ENCODE peak calls at places on chromosome 11, in ten cellular contexts. One of them, this sample, is unnamed. For H3K9me3, the result is how much of the 10 kb centered on the place peaks cover.

GRCh38 chr11:94151903-94152677 is 23.4 kb downstream of the PANX1 start:
- DNase-seq in suprapubic skin: no peak
- DNase-seq in heart right ventricle: peak
- DNase-seq in AG04450: no peak
- DNase-seq in cardiac muscle cell: peak
- DNase-seq in left lung: peak
- DNase-seq in psoas muscle: peak
- DNase-seq in A673: peak
- DNase-seq in keratinocyte: no peak
- DNase-seq in IMR-90: peak
- DNase-seq in this sample: no peak

GRCh38 chr11:100851129-100851528 is 164.0 kb downstream of the ARHGAP42 start:
- DNase-seq in AG04450: no peak
- DNase-seq in heart right ventricle: no peak
- DNase-seq in IMR-90: peak
- DNase-seq in psoas muscle: no peak
- DNase-seq in keratinocyte: peak
- DNase-seq in left lung: no peak
- DNase-seq in A673: no peak
- DNase-seq in suprapubic skin: no peak
- DNase-seq in cardiac muscle cell: peak
- DNase-seq in this sample: no peak

GRCh38 chr11:122977455-122978302 is 4.0 kb downstream of the BSX start:
- DNase-seq in heart right ventricle: no peak
- DNase-seq in A673: no peak
- DNase-seq in suprapubic skin: no peak
- DNase-seq in psoas muscle: no peak
- DNase-seq in left lung: no peak
- DNase-seq in cardiac muscle cell: no peak
- DNase-seq in AG04450: no peak
- DNase-seq in keratinocyte: no peak
- DNase-seq in IMR-90: no peak
- DNase-seq in this sample: no peak

GRCh38 chr11:79321282-79321681 is 119.5 kb downstream of the TENM4 start:
- DNase-seq in cardiac muscle cell: no peak
- DNase-seq in A673: no peak
- DNase-seq in heart right ventricle: no peak
- DNase-seq in IMR-90: peak
- DNase-seq in psoas muscle: no peak
- DNase-seq in keratinocyte: no peak
- DNase-seq in AG04450: peak
- DNase-seq in suprapubic skin: no peak
- DNase-seq in left lung: no peak
- DNase-seq in this sample: no peak

GRCh38 chr11:126544311-126545056 is 189.0 kb downstream of the ST3GAL4 start:
- DNase-seq in left lung: no peak
- DNase-seq in keratinocyte: no peak
- DNase-seq in suprapubic skin: no peak
- DNase-seq in heart right ventricle: no peak
- DNase-seq in cardiac muscle cell: peak
- DNase-seq in AG04450: peak
- DNase-seq in IMR-90: peak
- DNase-seq in A673: peak
- DNase-seq in psoas muscle: no peak
- DNase-seq in this sample: no peak

GRCh38 chr11:19772480-19772879 is 59.8 kb downstream of the NAV2 start:
- DNase-seq in heart right ventricle: no peak
- DNase-seq in psoas muscle: no peak
- DNase-seq in suprapubic skin: no peak
- DNase-seq in keratinocyte: no peak
- DNase-seq in A673: peak
- DNase-seq in left lung: no peak
- DNase-seq in cardiac muscle cell: no peak
- DNase-seq in IMR-90: no peak
- DNase-seq in AG04450: no peak
- DNase-seq in this sample: no peak

GRCh38 chr11:74288161-74288560 is 23.3 kb downstream of the P4HA3 start:
- DNase-seq in IMR-90: peak
- DNase-seq in left lung: no peak
- DNase-seq in cardiac muscle cell: peak
- DNase-seq in A673: peak
- DNase-seq in heart right ventricle: no peak
- DNase-seq in AG04450: peak
- DNase-seq in psoas muscle: no peak
- DNase-seq in keratinocyte: peak
- DNase-seq in suprapubic skin: no peak
- DNase-seq in this sample: no peak

GRCh38 chr11:102457865-102458264 is 5.3 kb upstream of the TMEM123 start:
- DNase-seq in cardiac muscle cell: no peak
- DNase-seq in left lung: no peak
- DNase-seq in A673: peak
- DNase-seq in heart right ventricle: no peak
- DNase-seq in IMR-90: no peak
- DNase-seq in suprapubic skin: no peak
- DNase-seq in keratinocyte: no peak
- DNase-seq in AG04450: no peak
- DNase-seq in psoas muscle: no peak
- DNase-seq in this sample: no peak

GRCh38 chr11:59755701-59756495 is 722 bp downstream of the STX3 start:
- DNase-seq in psoas muscle: peak
- DNase-seq in suprapubic skin: peak
- DNase-seq in left lung: peak
- DNase-seq in cardiac muscle cell: peak
- DNase-seq in A673: peak
- DNase-seq in IMR-90: peak
- DNase-seq in heart right ventricle: peak
- DNase-seq in keratinocyte: no peak
- DNase-seq in AG04450: peak
- DNase-seq in this sample: peak

GRCh38 chr11:74311352-74311926 is at the start of gene P4HA3:
- DNase-seq in left lung: peak
- DNase-seq in IMR-90: peak
- DNase-seq in suprapubic skin: peak
- DNase-seq in psoas muscle: peak
- DNase-seq in keratinocyte: no peak
- DNase-seq in A673: peak
- DNase-seq in cardiac muscle cell: peak
- DNase-seq in AG04450: no peak
- DNase-seq in heart right ventricle: peak
- DNase-seq in this sample: peak

GRCh38 chr11:17386331-17387084 is 2.0 kb downstream of the KCNJ11 start:
- DNase-seq in psoas muscle: peak
- DNase-seq in suprapubic skin: peak
- DNase-seq in A673: peak
- DNase-seq in left lung: no peak
- DNase-seq in IMR-90: peak
- DNase-seq in heart right ventricle: peak
- DNase-seq in AG04450: no peak
- DNase-seq in keratinocyte: no peak
- DNase-seq in cardiac muscle cell: peak
- DNase-seq in this sample: peak

DNA sequence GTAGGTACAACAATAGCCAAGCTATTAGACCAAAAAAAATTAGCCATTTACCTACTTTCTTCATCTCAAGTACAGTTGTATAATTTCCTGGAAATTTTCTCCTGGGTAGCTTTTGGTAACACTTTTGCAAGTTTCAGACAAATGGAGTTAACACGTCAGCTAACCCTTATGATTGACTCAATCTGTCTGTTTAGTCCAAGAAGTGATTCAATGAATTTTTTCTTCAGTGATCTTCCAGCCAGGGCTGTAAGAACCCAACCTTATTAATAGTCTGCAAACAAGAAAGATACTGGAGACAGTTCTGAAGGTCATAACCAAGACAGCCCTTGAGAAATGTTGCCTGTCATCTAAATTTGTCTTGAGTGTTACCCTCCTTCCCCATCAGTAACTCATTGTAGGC is 30.1 kb upstream of the FIBIN start:
- DNase-seq in A673: no peak
- DNase-seq in suprapubic skin: no peak
- DNase-seq in psoas muscle: no peak
- DNase-seq in heart right ventricle: no peak
- DNase-seq in IMR-90: no peak
- DNase-seq in cardiac muscle cell: peak
- DNase-seq in AG04450: no peak
- DNase-seq in keratinocyte: no peak
- DNase-seq in left lung: no peak
- DNase-seq in this sample: no peak
- H3K4me3 ChIP-seq in A673: no peak
- H3K4me3 ChIP-seq in suprapubic skin: no peak
- H3K4me3 ChIP-seq in psoas muscle: no peak
- H3K4me3 ChIP-seq in heart right ventricle: no peak
- H3K4me3 ChIP-seq in IMR-90: no peak
- H3K4me3 ChIP-seq in cardiac muscle cell: no peak
- H3K4me3 ChIP-seq in AG04450: no peak
- H3K4me3 ChIP-seq in keratinocyte: no peak
- H3K4me3 ChIP-seq in left lung: no peak
- H3K4me3 ChIP-seq in this sample: no peak

DNA sequence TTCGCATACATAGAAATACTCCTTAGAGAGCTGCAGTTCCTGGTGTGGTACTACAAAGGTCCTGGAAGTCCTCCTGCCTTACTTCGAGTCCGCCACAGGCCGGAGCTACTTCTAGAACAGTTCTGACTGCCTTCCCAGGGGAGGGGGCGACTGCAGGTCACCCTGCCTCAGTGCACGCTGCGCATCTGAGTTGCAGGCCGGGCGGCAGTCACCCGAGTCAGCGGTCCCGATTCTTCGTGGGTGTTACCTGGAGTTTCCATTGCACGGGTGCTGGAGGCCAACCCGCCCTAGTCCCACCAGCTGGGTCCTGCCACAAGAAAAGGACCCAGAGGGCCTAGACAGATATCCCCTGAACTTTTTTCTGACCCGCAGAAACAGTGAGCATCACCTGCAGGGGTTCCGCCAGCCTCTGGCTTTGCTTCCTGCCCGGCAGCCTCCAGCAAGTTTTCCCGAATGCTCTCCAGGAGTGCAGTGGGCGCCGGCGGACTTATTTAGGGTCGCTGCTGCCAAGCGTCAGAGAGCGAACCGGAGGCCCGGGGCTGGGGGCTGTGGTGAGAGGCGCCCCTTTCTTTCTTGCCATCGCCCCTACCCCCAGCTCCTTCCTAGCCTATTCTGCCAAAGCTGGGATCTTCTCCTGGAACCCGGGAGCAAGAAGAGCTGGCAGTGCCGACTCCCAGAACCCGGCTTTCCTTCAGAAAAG is 1.7 kb upstream of the CALCB start:
- DNase-seq in left lung: peak
- DNase-seq in keratinocyte: no peak
- DNase-seq in heart right ventricle: no peak
- DNase-seq in cardiac muscle cell: no peak
- DNase-seq in A673: no peak
- DNase-seq in AG04450: no peak
- DNase-seq in IMR-90: no peak
- DNase-seq in psoas muscle: no peak
- DNase-seq in suprapubic skin: peak
- DNase-seq in this sample: no peak
- H3K9me3 ChIP-seq in left lung: under half
- H3K9me3 ChIP-seq in keratinocyte: under half
- H3K9me3 ChIP-seq in heart right ventricle: under half
- H3K9me3 ChIP-seq in cardiac muscle cell: under half
- H3K9me3 ChIP-seq in A673: under half
- H3K9me3 ChIP-seq in AG04450: under half
- H3K9me3 ChIP-seq in IMR-90: under half
- H3K9me3 ChIP-seq in psoas muscle: under half
- H3K9me3 ChIP-seq in suprapubic skin: under half
- H3K9me3 ChIP-seq in this sample: under half

GRCh38 chr11:8813658-8814057 is 97.3 kb upstream of the AKIP1 start:
- DNase-seq in IMR-90: peak
- DNase-seq in psoas muscle: peak
- DNase-seq in left lung: peak
- DNase-seq in AG04450: peak
- DNase-seq in suprapubic skin: peak
- DNase-seq in heart right ventricle: peak
- DNase-seq in keratinocyte: no peak
- DNase-seq in cardiac muscle cell: peak
- DNase-seq in A673: peak
- DNase-seq in this sample: peak
- H3K27ac ChIP-seq in IMR-90: peak
- H3K27ac ChIP-seq in psoas muscle: peak
- H3K27ac ChIP-seq in left lung: peak
- H3K27ac ChIP-seq in AG04450: peak
- H3K27ac ChIP-seq in suprapubic skin: peak
- H3K27ac ChIP-seq in heart right ventricle: peak
- H3K27ac ChIP-seq in keratinocyte: peak
- H3K27ac ChIP-seq in cardiac muscle cell: peak
- H3K27ac ChIP-seq in A673: peak
- H3K27ac ChIP-seq in this sample: no peak

GRCh38 chr11:119619665-119620064 is 109.3 kb downstream of the NECTIN1 start:
- DNase-seq in keratinocyte: no peak
- DNase-seq in A673: no peak
- DNase-seq in left lung: peak
- DNase-seq in AG04450: no peak
- DNase-seq in psoas muscle: no peak
- DNase-seq in cardiac muscle cell: no peak
- DNase-seq in heart right ventricle: no peak
- DNase-seq in IMR-90: no peak
- DNase-seq in suprapubic skin: no peak
- DNase-seq in this sample: no peak
- H3K4me3 ChIP-seq in keratinocyte: no peak
- H3K4me3 ChIP-seq in A673: no peak
- H3K4me3 ChIP-seq in left lung: no peak
- H3K4me3 ChIP-seq in AG04450: no peak
- H3K4me3 ChIP-seq in psoas muscle: no peak
- H3K4me3 ChIP-seq in cardiac muscle cell: no peak
- H3K4me3 ChIP-seq in heart right ventricle: no peak
- H3K4me3 ChIP-seq in IMR-90: no peak
- H3K4me3 ChIP-seq in suprapubic skin: no peak
- H3K4me3 ChIP-seq in this sample: no peak

DNA sequence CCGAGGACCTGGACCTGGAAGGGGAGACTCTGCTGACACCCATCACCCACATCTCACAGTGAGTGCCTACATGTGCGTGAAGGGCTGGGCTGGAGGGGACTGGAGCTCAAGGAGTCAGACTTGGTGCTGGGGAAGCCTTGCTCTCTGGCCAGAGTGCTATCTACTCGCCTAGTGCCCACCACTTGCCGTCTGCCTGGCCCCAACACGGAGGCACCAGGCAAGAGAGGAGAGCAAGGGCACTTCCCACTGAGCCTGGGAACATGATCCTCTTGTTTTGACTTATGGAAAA is 37.8 kb downstream of the KCNQ1OT1 start:
- DNase-seq in psoas muscle: no peak
- DNase-seq in left lung: no peak
- DNase-seq in AG04450: no peak
- DNase-seq in cardiac muscle cell: no peak
- DNase-seq in heart right ventricle: no peak
- DNase-seq in keratinocyte: no peak
- DNase-seq in A673: no peak
- DNase-seq in IMR-90: no peak
- DNase-seq in suprapubic skin: no peak
- DNase-seq in this sample: no peak
- H3K9me3 ChIP-seq in psoas muscle: under half
- H3K9me3 ChIP-seq in left lung: under half
- H3K9me3 ChIP-seq in AG04450: half or more
- H3K9me3 ChIP-seq in cardiac muscle cell: under half
- H3K9me3 ChIP-seq in heart right ventricle: under half
- H3K9me3 ChIP-seq in keratinocyte: under half
- H3K9me3 ChIP-seq in A673: half or more
- H3K9me3 ChIP-seq in IMR-90: under half
- H3K9me3 ChIP-seq in suprapubic skin: under half
- H3K9me3 ChIP-seq in this sample: under half

This sample was measured in CD8-positive, alpha-beta memory T cell.